ENCODE peak calls at places on chromosomes 2 and 18, in six cellular contexts. One of them, this sample, is unnamed. For H3K9me3, the result is how much of the 10 kb centered on the place peaks cover.

GRCh38 chr2:144516981-144517824 is 2.7 kb downstream of the ZEB2 start:
- DNase-seq in CD8-positive, alpha-beta memory T cell: peak
- DNase-seq in hepatocyte: peak
- DNase-seq in A549: peak
- DNase-seq in transverse colon: peak
- DNase-seq in osteoblast: peak
- DNase-seq in this sample: peak

GRCh38 chr2:43225093-43225787 is 1.2 kb downstream of the ZFP36L2 start:
- DNase-seq in CD8-positive, alpha-beta memory T cell: peak
- DNase-seq in hepatocyte: peak
- DNase-seq in A549: no peak
- DNase-seq in transverse colon: peak
- DNase-seq in osteoblast: peak
- DNase-seq in this sample: peak

GRCh38 chr2:133941666-133942065 is 312.2 kb upstream of the MGAT5 start:
- DNase-seq in CD8-positive, alpha-beta memory T cell: no peak
- DNase-seq in hepatocyte: no peak
- DNase-seq in A549: no peak
- DNase-seq in transverse colon: no peak
- DNase-seq in osteoblast: no peak
- DNase-seq in this sample: no peak

GRCh38 chr2:152464853-152465470 is 130.0 kb downstream of the FMNL2 start:
- DNase-seq in CD8-positive, alpha-beta memory T cell: no peak
- DNase-seq in hepatocyte: no peak
- DNase-seq in A549: no peak
- DNase-seq in transverse colon: no peak
- DNase-seq in osteoblast: no peak
- DNase-seq in this sample: no peak

GRCh38 chr18:5251117-5251516 is 44.4 kb downstream of the ZBTB14 start:
- DNase-seq in CD8-positive, alpha-beta memory T cell: no peak
- DNase-seq in hepatocyte: no peak
- DNase-seq in A549: no peak
- DNase-seq in transverse colon: no peak
- DNase-seq in osteoblast: no peak
- DNase-seq in this sample: no peak

GRCh38 chr2:178999476-178999875 is 50.5 kb downstream of the CCDC141 start:
- DNase-seq in CD8-positive, alpha-beta memory T cell: no peak
- DNase-seq in hepatocyte: no peak
- DNase-seq in A549: no peak
- DNase-seq in transverse colon: no peak
- DNase-seq in osteoblast: no peak
- DNase-seq in this sample: no peak

GRCh38 chr2:178796079-178796677 is 11.0 kb downstream of the TTN start:
- DNase-seq in CD8-positive, alpha-beta memory T cell: no peak
- DNase-seq in hepatocyte: peak
- DNase-seq in A549: peak
- DNase-seq in transverse colon: no peak
- DNase-seq in osteoblast: peak
- DNase-seq in this sample: peak

GRCh38 chr2:127083819-127084503 is 23.0 kb downstream of the BIN1 start:
- DNase-seq in CD8-positive, alpha-beta memory T cell: no peak
- DNase-seq in hepatocyte: peak
- DNase-seq in A549: no peak
- DNase-seq in transverse colon: peak
- DNase-seq in osteoblast: peak
- DNase-seq in this sample: peak

GRCh38 chr2:15169326-15170038 is 391.7 kb downstream of the NBAS start:
- DNase-seq in CD8-positive, alpha-beta memory T cell: no peak
- DNase-seq in hepatocyte: peak
- DNase-seq in A549: peak
- DNase-seq in transverse colon: no peak
- DNase-seq in osteoblast: peak
- DNase-seq in this sample: no peak

GRCh38 chr2:177241771-177242135 is 22.8 kb downstream of the NFE2L2 start:
- DNase-seq in CD8-positive, alpha-beta memory T cell: no peak
- DNase-seq in hepatocyte: no peak
- DNase-seq in A549: no peak
- DNase-seq in transverse colon: no peak
- DNase-seq in osteoblast: no peak
- DNase-seq in this sample: no peak

GRCh38 chr2:177242136-177242987 is 22.2 kb downstream of the NFE2L2 start:
- DNase-seq in CD8-positive, alpha-beta memory T cell: no peak
- DNase-seq in hepatocyte: peak
- DNase-seq in A549: peak
- DNase-seq in transverse colon: no peak
- DNase-seq in osteoblast: peak
- DNase-seq in this sample: no peak

GRCh38 chr2:177239053-177239452 is 25.5 kb downstream of the NFE2L2 start:
- DNase-seq in CD8-positive, alpha-beta memory T cell: no peak
- DNase-seq in hepatocyte: no peak
- DNase-seq in A549: no peak
- DNase-seq in transverse colon: no peak
- DNase-seq in osteoblast: no peak
- DNase-seq in this sample: no peak

GRCh38 chr2:177237932-177238331 is 25.3 kb downstream of the HNRNPA3 start:
- DNase-seq in CD8-positive, alpha-beta memory T cell: no peak
- DNase-seq in hepatocyte: no peak
- DNase-seq in A549: no peak
- DNase-seq in transverse colon: no peak
- DNase-seq in osteoblast: no peak
- DNase-seq in this sample: peak

GRCh38 chr2:177239934-177240600 is 24.5 kb downstream of the NFE2L2 start:
- DNase-seq in CD8-positive, alpha-beta memory T cell: peak
- DNase-seq in hepatocyte: peak
- DNase-seq in A549: no peak
- DNase-seq in transverse colon: peak
- DNase-seq in osteoblast: peak
- DNase-seq in this sample: peak
- H3K4me3 ChIP-seq in CD8-positive, alpha-beta memory T cell: peak
- H3K4me3 ChIP-seq in hepatocyte: no peak
- H3K4me3 ChIP-seq in A549: no peak
- H3K4me3 ChIP-seq in transverse colon: no peak
- H3K4me3 ChIP-seq in osteoblast: no peak
- H3K4me3 ChIP-seq in this sample: no peak

GRCh38 chr18:78895207-78896001 is 84.2 kb upstream of the SALL3 start:
- DNase-seq in CD8-positive, alpha-beta memory T cell: no peak
- DNase-seq in hepatocyte: no peak
- DNase-seq in A549: no peak
- DNase-seq in transverse colon: no peak
- DNase-seq in osteoblast: no peak
- DNase-seq in this sample: no peak
- H3K9me3 ChIP-seq in CD8-positive, alpha-beta memory T cell: under half
- H3K9me3 ChIP-seq in hepatocyte: under half
- H3K9me3 ChIP-seq in A549: under half
- H3K9me3 ChIP-seq in transverse colon: under half
- H3K9me3 ChIP-seq in osteoblast: under half
- H3K9me3 ChIP-seq in this sample: under half

DNA sequence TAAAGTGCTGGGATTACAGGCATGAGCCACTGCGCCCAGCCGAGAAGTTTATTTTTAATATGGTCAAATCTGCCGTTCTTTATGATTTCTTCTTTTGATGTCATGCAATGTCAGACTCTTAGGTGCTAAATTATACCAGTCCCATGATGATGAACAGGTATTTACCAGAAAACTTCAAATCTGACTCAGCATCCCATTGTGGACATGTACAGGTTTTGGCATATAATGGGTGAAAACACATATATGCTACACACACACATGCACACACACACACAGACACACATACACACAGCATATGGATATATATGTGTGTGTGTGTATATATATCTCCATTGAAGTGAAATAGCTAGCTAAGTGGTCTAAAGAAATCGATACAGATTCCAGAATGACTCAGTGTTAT is 7.4 kb downstream of the PLEK start:
- DNase-seq in CD8-positive, alpha-beta memory T cell: no peak
- DNase-seq in hepatocyte: no peak
- DNase-seq in A549: no peak
- DNase-seq in transverse colon: no peak
- DNase-seq in osteoblast: no peak
- DNase-seq in this sample: no peak
- H3K4me3 ChIP-seq in CD8-positive, alpha-beta memory T cell: peak
- H3K4me3 ChIP-seq in hepatocyte: no peak
- H3K4me3 ChIP-seq in A549: no peak
- H3K4me3 ChIP-seq in transverse colon: no peak
- H3K4me3 ChIP-seq in osteoblast: no peak
- H3K4me3 ChIP-seq in this sample: no peak

DNA sequence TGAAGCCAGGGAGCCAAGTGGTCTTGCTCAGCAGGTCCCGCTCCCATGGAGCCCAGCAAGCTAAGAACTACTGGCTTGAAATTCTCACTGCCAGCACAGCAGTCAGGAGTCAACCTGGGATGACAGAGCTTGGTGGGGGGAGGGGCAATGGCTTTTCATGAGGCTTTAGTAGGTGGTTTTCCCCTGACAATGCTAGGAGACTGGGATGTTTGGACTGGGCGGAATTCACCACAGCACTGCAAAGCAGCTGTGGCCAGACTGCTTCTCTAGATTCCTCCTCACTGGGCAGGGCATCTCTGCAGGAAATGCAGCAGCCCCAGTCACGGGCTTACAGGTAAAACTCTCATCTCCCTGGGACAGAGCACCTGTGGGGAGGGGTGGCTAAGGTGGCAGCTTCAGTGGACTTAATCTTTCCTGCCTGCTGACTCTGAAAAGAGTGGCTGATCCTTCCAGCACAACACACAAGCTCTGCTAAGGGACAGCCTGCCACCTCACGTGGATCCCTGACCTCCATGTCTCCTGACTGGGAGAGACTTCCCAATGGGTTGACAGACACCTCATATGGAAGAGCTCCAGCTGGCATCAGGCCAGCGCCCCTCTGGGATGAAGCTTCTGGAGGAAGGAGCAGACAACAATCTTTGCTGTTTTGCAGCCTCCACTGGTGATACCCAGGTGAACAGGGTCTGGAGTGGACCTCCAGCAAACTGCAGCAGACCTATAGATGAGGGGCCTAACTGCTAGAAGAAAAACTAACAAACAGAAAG is 349.7 kb upstream of the ST6GAL2 start:
- DNase-seq in CD8-positive, alpha-beta memory T cell: no peak
- DNase-seq in hepatocyte: no peak
- DNase-seq in A549: no peak
- DNase-seq in transverse colon: no peak
- DNase-seq in osteoblast: no peak
- DNase-seq in this sample: no peak
- H3K9me3 ChIP-seq in CD8-positive, alpha-beta memory T cell: under half
- H3K9me3 ChIP-seq in hepatocyte: under half
- H3K9me3 ChIP-seq in A549: under half
- H3K9me3 ChIP-seq in transverse colon: under half
- H3K9me3 ChIP-seq in osteoblast: under half
- H3K9me3 ChIP-seq in this sample: under half

This sample was measured in small intestine.